ENCODE peak calls at places on chromosomes 11 and 22, in six cellular contexts. I, X, L, W, E and S are unnamed samples.

GRCh38 chr11:47886096-47886495 is 37.9 kb upstream of the NUP160 start:
- DNase-seq in X (peak; percentile 12), I (peak; percentile 6), E (peak; percentile 84), W (no peak), L (no peak), S (peak; percentile 71)

GRCh38 chr11:65110354-65110861 is 1.3 kb upstream of the TM7SF2 start:
- DNase-seq in W (no peak), X (peak; percentile 95), L (peak; percentile 86), I (peak; percentile 86), E (peak; percentile 84), S (peak; percentile 78)

GRCh38 chr11:3375552-3375951 is 3.4 kb downstream of the ZNF195 start:
- DNase-seq in X (no peak), L (no peak), E (no peak), I (no peak), W (no peak), S (peak; percentile 32)

GRCh38 chr11:66192181-66192888 is 76.1 kb upstream of the RAB1B start:
- DNase-seq in L (no peak), W (no peak), E (peak; percentile 21), I (no peak), X (no peak), S (no peak)

GRCh38 chr11:125390949-125391348 is 105.1 kb downstream of the FEZ1 start:
- DNase-seq in E (peak; percentile 81), L (no peak), X (no peak), I (no peak), W (no peak), S (no peak)

GRCh38 chr11:83194284-83195175 is 1.0 kb downstream of the ANKRD42 start:
- DNase-seq in X (peak; percentile 93), I (peak; percentile 40), L (peak; percentile 63), E (peak; percentile 84), W (peak; percentile 32), S (peak; percentile 64)

GRCh38 chr11:105827906-105828305 is 194.1 kb downstream of the MSANTD4 start:
- DNase-seq in E (no peak), X (no peak), L (no peak), W (no peak), I (no peak), S (no peak)

GRCh38 chr11:78214331-78215194 is 25.8 kb downstream of the USP35 start:
- DNase-seq in E (no peak), W (no peak), L (no peak), I (no peak), X (peak; percentile 20), S (no peak)

GRCh38 chr22:45783021-45783420 is 111.4 kb downstream of the ATXN10 start:
- DNase-seq in E (no peak), I (no peak), W (no peak), L (no peak), X (no peak), S (peak; percentile 37)

GRCh38 chr11:63917685-63918523 is 940 bp upstream of the RCOR2 start:
- DNase-seq in X (no peak), W (no peak), E (peak; percentile 17), L (peak; percentile 62), I (peak; percentile 25), S (peak; percentile 50)

GRCh38 chr11:60631939-60632338 is 67.5 kb upstream of the MS4A8 start:
- DNase-seq in X (no peak), W (no peak), E (no peak), I (no peak), L (no peak), S (no peak)

GRCh38 chr11:67354314-67355022 is 1.1 kb upstream of the POLD4 start:
- DNase-seq in I (no peak), W (peak; percentile 90), E (peak; percentile 97), X (peak; percentile 77), L (peak; percentile 96), S (peak; percentile 93)

GRCh38 chr11:123187670-123188507 is 7.2 kb downstream of the CLMP start:
- DNase-seq in L (no peak), W (no peak), X (no peak), E (peak; percentile 54), I (no peak), S (peak; percentile 70)

GRCh38 chr11:107631043-107631442 is 40.1 kb downstream of the ELMOD1 start:
- DNase-seq in W (no peak), L (no peak), X (no peak), I (no peak), E (no peak), S (no peak)

GRCh38 chr22:40107756-40108437 is 69.8 kb upstream of the TNRC6B start:
- DNase-seq in E (peak; percentile 36), X (no peak), I (peak; percentile 56), W (peak; percentile 1), L (no peak), S (peak; percentile 5)

GRCh38 chr11:58867556-58867955 is 23.1 kb upstream of the GLYATL2 start:
- DNase-seq in I (no peak), L (no peak), W (no peak), E (no peak), X (no peak), S (no peak)

GRCh38 chr22:45103756-45104155 is 60.0 kb upstream of the NUP50 start:
- DNase-seq in I (no peak), E (no peak), L (no peak), X (no peak), W (no peak), S (no peak)

GRCh38 chr11:32259641-32260081 is 168.8 kb downstream of the RCN1 start:
- DNase-seq in L (no peak), I (no peak), W (no peak), E (peak; percentile 91), X (no peak), S (peak; percentile 78)

GRCh38 chr11:17351171-17351509 is 460 bp upstream of the NCR3LG1 start:
- DNase-seq in X (no peak), E (no peak), I (no peak), W (no peak), L (no peak), S (no peak)

GRCh38 chr11:66292543-66293332 is 1.0 kb downstream of the TMEM151A start:
- DNase-seq in E (no peak), W (no peak), L (no peak), I (no peak), X (no peak), S (no peak)

GRCh38 chr11:35943294-35943693 is 568 bp upstream of the LDLRAD3 start:
- DNase-seq in X (no peak), E (no peak), I (no peak), W (no peak), L (no peak), S (no peak)

GRCh38 chr11:44969853-44970252 is 19.2 kb upstream of the TP53I11 start:
- DNase-seq in X (no peak), E (no peak), W (no peak), I (no peak), L (no peak), S (no peak)

GRCh38 chr11:57376095-57376812 is 4.7 kb downstream of the PRG3 start:
- DNase-seq in E (no peak), I (no peak), W (no peak), X (no peak), L (no peak), S (no peak)

GRCh38 chr11:30603357-30603756 is 17.2 kb upstream of the MPPED2 start:
- DNase-seq in I (no peak), W (no peak), E (no peak), L (no peak), X (no peak), S (no peak)

GRCh38 chr11:34150494-34151151 is 45.2 kb downstream of the NAT10 start:
- DNase-seq in L (no peak), W (no peak), E (no peak), I (no peak), X (peak; percentile 48), S (no peak)

GRCh38 chr11:85955531-85955930 is 100.3 kb downstream of the CCDC83 start:
- DNase-seq in W (peak; percentile 25), E (peak; percentile 79), L (no peak), X (no peak), I (no peak), S (peak; percentile 76)

GRCh38 chr11:1797391-1798125 is 33.8 kb upstream of the CTSD start:
- DNase-seq in L (no peak), E (no peak), W (no peak), X (no peak), I (no peak), S (no peak)

GRCh38 chr11:1807628-1807995 is 27.2 kb upstream of the SYT8 start:
- DNase-seq in X (no peak), I (no peak), W (no peak), E (no peak), L (peak; percentile 59), S (no peak)

GRCh38 chr11:1805525-1805924 is 29.3 kb upstream of the SYT8 start:
- DNase-seq in X (no peak), L (no peak), E (no peak), I (no peak), W (no peak), S (no peak)

GRCh38 chr11:1803246-1803645 is 31.5 kb upstream of the SYT8 start:
- DNase-seq in E (no peak), I (no peak), L (no peak), X (no peak), W (no peak), S (no peak)
- TF ChIP-seq CTCF in E (no peak), I (no peak), L (no peak), X (no peak), W (no peak), S (no peak)

GRCh38 chr11:111236355-111236754 is 9.2 kb upstream of the POU2AF2 start:
- DNase-seq in E (no peak), L (no peak), W (no peak), I (no peak), X (no peak), S (no peak)
- H3K4me3 ChIP-seq in E (peak overlapping the region; percentile 19), L (no peak overlapping the region), W (no peak overlapping the region), I (no peak overlapping the region), X (no peak overlapping the region), S (no peak overlapping the region)

GRCh38 chr22:49040754-49041467 is 786.8 kb downstream of the BRD1 start:
- DNase-seq in L (no peak), W (no peak), X (no peak), I (no peak), E (no peak), S (no peak)
- TF ChIP-seq CTCF in L (no peak), W (no peak), X (no peak), I (no peak), E (no peak), S (no peak)

DNA sequence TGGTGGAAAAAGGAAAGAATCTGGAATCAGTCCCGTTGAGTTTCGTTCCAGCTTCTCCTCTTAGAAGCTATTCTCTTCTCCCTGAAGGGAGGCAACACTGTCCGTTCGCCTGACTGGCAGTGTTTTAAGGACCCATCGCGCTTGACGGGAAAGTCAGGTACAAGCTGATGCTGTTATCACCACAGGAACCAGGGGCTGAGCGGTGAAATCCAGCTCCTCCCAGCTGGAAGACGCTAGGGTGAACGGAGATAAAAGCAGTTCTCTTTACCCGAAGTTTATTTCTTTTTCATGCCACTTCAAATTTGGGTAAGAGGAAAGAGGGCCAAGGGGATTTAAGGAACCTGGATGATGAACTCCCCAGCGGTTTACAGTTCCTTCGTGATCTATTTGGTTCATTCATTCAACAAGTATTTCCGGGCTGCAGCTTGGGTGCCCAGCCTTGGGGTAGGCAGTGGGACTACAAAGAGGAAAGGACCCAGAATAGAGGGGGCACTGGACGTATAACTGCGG is 551 bp upstream of the DEUP1 start:
- DNase-seq in W (no peak), E (no peak), I (no peak), L (peak; percentile 2), X (no peak), S (peak; percentile 10)
- H3K4me3 ChIP-seq in W (peak overlapping the region; percentile 52), E (no peak overlapping the region), I (peak overlapping the region; percentile 38), L (peak overlapping the region; percentile 53), X (peak overlapping the region; percentile 34), S (peak overlapping the region; percentile 34)

GRCh38 chr22:26501996-26502395 is 10.3 kb downstream of the TFIP11 start:
- DNase-seq in E (no peak), I (no peak), X (no peak), L (no peak), W (no peak), S (no peak)
- TF ChIP-seq CTCF in E (no peak), I (no peak), X (no peak), L (no peak), W (no peak), S (no peak)